ENCODE peak calls at places on chromosomes 6 and 20, in five cellular contexts. O, G, X, P and Y are unnamed samples.

GRCh38 chr6:104613416-104614001 is 246.2 kb downstream of the HACE1 start:
- DNase-seq in P (no peak), X (no peak), G (no peak), O (no peak), Y (no peak)

GRCh38 chr6:46323312-46323965 is 152.7 kb upstream of the ENPP5 start:
- DNase-seq in G (no peak), P (no peak), X (peak; percentile 56), O (peak; percentile 18), Y (no peak)

GRCh38 chr6:45483501-45483900 is 105.8 kb upstream of the SUPT3H start:
- DNase-seq in P (no peak), G (no peak), X (no peak), O (no peak), Y (no peak)

GRCh38 chr6:51490101-51490500 is 597.3 kb downstream of the PKHD1 start:
- DNase-seq in G (no peak), O (no peak), P (no peak), X (no peak), Y (no peak)

GRCh38 chr6:42704251-42704936 is 18.0 kb downstream of the PRPH2 start:
- DNase-seq in X (peak; percentile 63), O (peak; percentile 47), G (no peak), P (no peak), Y (peak; percentile 62)

GRCh38 chr6:131519670-131520436 is 53.2 kb upstream of the ARG1 start:
- DNase-seq in O (no peak), P (peak; percentile 73), X (no peak), G (no peak), Y (no peak)

GRCh38 chr20:6416371-6416770 is 293.5 kb upstream of the FERMT1 start:
- DNase-seq in O (no peak), G (no peak), X (no peak), P (no peak), Y (no peak)

GRCh38 chr20:58450259-58450658 is 61.2 kb downstream of the VAPB start:
- DNase-seq in G (no peak), X (no peak), O (no peak), P (no peak), Y (no peak)

GRCh38 chr6:2124260-2124709 is 121.1 kb downstream of the GMDS start:
- DNase-seq in G (no peak), P (no peak), X (no peak), O (peak; percentile 16), Y (peak; percentile 36)

GRCh38 chr6:1230689-1231605 is 81.0 kb upstream of the FOXQ1 start:
- DNase-seq in G (no peak), P (no peak), O (no peak), X (no peak), Y (no peak)

GRCh38 chr6:44268095-44268628 is 2.1 kb upstream of the TMEM151B start:
- DNase-seq in P (peak; percentile 84), X (no peak), O (peak; percentile 28), G (peak; percentile 82), Y (no peak)

GRCh38 chr6:108133594-108134179 is 32.1 kb upstream of the NR2E1 start:
- DNase-seq in P (no peak), G (peak; percentile 86), O (peak; percentile 30), X (peak; percentile 45), Y (peak; percentile 46)

GRCh38 chr6:155447949-155448348 is 7.7 kb downstream of the NOX3 start:
- DNase-seq in X (no peak), O (no peak), G (no peak), P (no peak), Y (no peak)

GRCh38 chr6:5173862-5174643 is 86.7 kb downstream of the LYRM4 start:
- DNase-seq in X (no peak), G (no peak), P (no peak), O (no peak), Y (no peak)

GRCh38 chr20:48630342-48631075 is 197.3 kb downstream of the PREX1 start:
- DNase-seq in G (peak; percentile 61), O (no peak), X (no peak), P (no peak), Y (no peak)

GRCh38 chr20:42708261-42708660 is 481.4 kb downstream of the PTPRT start:
- DNase-seq in P (peak; percentile 71), X (no peak), O (no peak), G (no peak), Y (no peak)

GRCh38 chr6:100449239-100449691 is 15.5 kb downstream of the SIM1 start:
- DNase-seq in G (no peak), O (no peak), P (no peak), X (no peak), Y (no peak)

GRCh38 chr20:3560162-3560561 is 89.3 kb downstream of the ATRN start:
- DNase-seq in O (no peak), X (no peak), P (no peak), G (no peak), Y (no peak)

GRCh38 chr6:137165375-137166246 is 7.8 kb downstream of the IL22RA2 start:
- DNase-seq in P (peak; percentile 94), O (no peak), X (no peak), G (peak; percentile 82), Y (no peak)

GRCh38 chr20:61397146-61397545 is 145.1 kb downstream of the CDH4 start:
- DNase-seq in O (no peak), G (peak; percentile 10), X (no peak), P (no peak), Y (no peak)

GRCh38 chr20:1811621-1812498 is 83.3 kb upstream of the SIRPA start:
- DNase-seq in P (no peak), X (no peak), O (no peak), G (no peak), Y (no peak)

GRCh38 chr6:143271024-143271423 is 179.5 kb downstream of the ADAT2 start:
- DNase-seq in G (no peak), X (peak; percentile 61), P (no peak), O (peak; percentile 16), Y (peak; percentile 69)

GRCh38 chr20:34124469-34125249 is 12.6 kb upstream of the EIF2S2 start:
- DNase-seq in P (peak; percentile 73), O (no peak), G (no peak), X (no peak), Y (no peak)

GRCh38 chr20:34127787-34128186 is 15.7 kb upstream of the EIF2S2 start:
- DNase-seq in X (no peak), G (no peak), O (no peak), P (no peak), Y (no peak)

DNA sequence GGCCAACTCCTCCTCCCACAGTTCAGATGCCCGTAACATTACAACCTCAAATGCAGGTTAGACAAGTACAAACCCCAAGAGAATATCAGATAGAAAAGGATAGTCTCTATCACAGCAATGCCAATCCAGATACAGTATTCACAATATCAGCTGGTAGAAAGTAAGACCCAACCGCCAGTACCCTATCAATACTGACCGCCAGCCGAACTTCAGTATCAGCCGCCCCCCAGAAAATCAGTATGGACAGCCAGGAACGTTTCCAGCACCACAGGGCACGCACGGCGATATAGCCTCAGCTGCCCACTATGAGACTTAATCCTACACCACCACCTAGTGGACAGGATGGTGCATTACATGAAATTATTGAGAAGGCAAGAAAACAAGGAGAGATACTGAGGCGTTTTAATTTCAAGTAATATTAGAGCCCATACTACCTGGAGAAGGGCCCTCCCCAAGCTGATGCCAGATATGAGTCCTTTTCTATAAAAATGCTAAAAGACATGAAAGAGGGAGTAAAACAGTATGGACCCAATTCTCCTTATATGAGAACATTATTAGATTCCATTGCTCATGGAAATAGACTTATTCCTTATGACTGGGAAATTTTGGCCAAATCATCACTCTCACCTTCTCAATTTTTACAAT is 17.6 kb upstream of the EIF2S2 start:
- DNase-seq in X (peak; percentile 64), P (peak; percentile 91), O (peak; percentile 44), G (peak; percentile 79), Y (peak; percentile 64)
- H3K4me3 ChIP-seq in X (no peak overlapping the region), P (no peak overlapping the region), O (no peak overlapping the region), G (no peak overlapping the region), Y (no peak overlapping the region)

GRCh38 chr6:140160909-140161308 is 786.5 kb upstream of the CITED2 start:
- DNase-seq in O (no peak), P (no peak), G (no peak), X (no peak), Y (no peak)
- H3K4me1 ChIP-seq in O (no peaks in the 10 kb centered on the region), P (no peaks in the 10 kb centered on the region), G (no peaks in the 10 kb centered on the region), X (no peaks in the 10 kb centered on the region), Y (no peaks in the 10 kb centered on the region)

DNA sequence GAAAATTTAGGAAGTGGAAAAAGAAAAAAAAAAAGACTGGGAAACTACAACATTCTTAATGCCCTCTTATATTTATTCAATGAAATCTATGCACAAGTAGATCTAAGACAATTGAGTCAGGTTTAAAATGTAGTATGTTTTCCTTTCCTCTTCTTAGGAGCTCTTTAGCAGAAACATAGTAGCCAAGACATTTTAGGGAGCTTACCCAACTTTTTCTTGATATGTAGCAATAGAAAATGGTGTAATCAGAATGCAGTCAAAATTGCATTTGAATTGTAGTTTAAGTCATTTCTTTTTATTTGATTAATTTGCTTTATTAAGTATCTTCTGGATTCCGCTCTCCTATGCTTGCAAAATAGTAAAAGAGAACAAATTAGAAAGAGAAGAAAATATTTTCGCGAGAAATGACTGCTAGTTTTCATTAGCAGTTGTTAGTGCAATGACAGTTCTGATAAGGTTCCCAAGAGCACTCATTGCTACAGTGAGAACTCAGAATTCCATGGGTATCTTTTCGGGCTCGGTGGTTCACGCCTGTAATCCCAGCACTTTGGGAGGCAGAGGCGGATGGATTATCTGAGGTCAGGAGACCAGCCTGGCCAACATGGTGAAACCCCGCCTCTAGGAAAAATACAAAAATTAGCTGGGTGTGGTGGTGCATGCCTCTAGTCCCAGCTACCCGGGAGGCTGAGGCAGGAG is 52.2 kb downstream of the JARID2 start:
- DNase-seq in G (peak; percentile 21), P (no peak), X (no peak), O (no peak), Y (no peak)
- H3K27ac ChIP-seq in G (no peak overlapping the region), P (no peak overlapping the region), X (no peak overlapping the region), O (no peak overlapping the region), Y (no peak overlapping the region)

GRCh38 chr6:53822355-53823115 is 27.7 kb downstream of the LRRC1 start:
- DNase-seq in X (no peak), O (no peak), G (no peak), P (no peak), Y (no peak)
- H3K4me3 ChIP-seq in X (no peak overlapping the region), O (no peak overlapping the region), G (no peak overlapping the region), P (no peak overlapping the region), Y (no peak overlapping the region)